ENCODE peak calls at places on chromosomes 6 and 20, in ten cellular contexts. M is T47D; G is GM23248; K is activated CD4-positive, alpha-beta T cell treated with anti-CD3 and anti-CD28 coated beads for 24 hours; J is T follicular helper cell; N is OCI-LY7; B is HFFc6; X is GDM1; H is activated T-cell treated with anti-CD3 and anti-CD28 coated beads for 1 hour; C is stimulated activated naive CD8-positive, alpha-beta T cell treated with anti-CD3 and anti-CD28 coated beads, Interleukin-15, Interleukin-2, amounts not matched to agents 100 U/mL and 50 U/mL, for 24 hours. S is an unnamed sample.
A peak's percentile ranks its signal among the peaks of the same experiment; 100 is the strongest.

GRCh38 chr6:7188492-7188891 is 80.7 kb downstream of the RREB1 start:
- DNase-seq in M (no peak), G (no peak), K (no peak), J (no peak), N (peak; percentile 52), B (no peak), X (no peak), H (no peak), C (no peak), S (no peak)

GRCh38 chr6:66159937-66160336 is 452.9 kb upstream of the EYS start:
- DNase-seq in M (no peak), G (no peak), K (no peak), J (no peak), N (no peak), B (no peak), X (no peak), H (no peak), C (no peak), S (no peak)

GRCh38 chr6:25482996-25483395 is 169.0 kb upstream of the SCGN start:
- DNase-seq in M (no peak), G (no peak), K (no peak), J (no peak), N (no peak), B (no peak), X (no peak), H (no peak), C (no peak), S (no peak)

GRCh38 chr6:154154389-154154967 is 115.4 kb downstream of the OPRM1 start:
- DNase-seq in M (no peak), G (peak; percentile 77), K (peak; percentile 30), J (peak; percentile 54), N (peak; percentile 66), B (peak; percentile 57), X (peak; percentile 50), H (peak; percentile 62), C (peak; percentile 72), S (peak; percentile 32)

GRCh38 chr6:146498309-146498708 is 45.3 kb upstream of the RAB32 start:
- DNase-seq in M (no peak), G (no peak), K (no peak), J (no peak), N (no peak), B (no peak), X (no peak), H (no peak), C (no peak), S (no peak)

GRCh38 chr6:134173936-134174789 is 121.7 kb upstream of the SLC2A12 start:
- DNase-seq in M (peak; percentile 46), G (peak; percentile 86), K (peak; percentile 89), J (peak; percentile 81), N (peak; percentile 86), B (peak; percentile 81), X (peak; percentile 37), H (peak; percentile 93), C (peak; percentile 91), S (no peak)

GRCh38 chr6:130366011-130366963 is at the start of gene TMEM200A:
- DNase-seq in M (no peak), G (peak; percentile 83), K (peak; percentile 12), J (no peak), N (no peak), B (peak; percentile 36), X (no peak), H (no peak), C (peak; percentile 52), S (no peak)

GRCh38 chr20:53865905-53866786 is 204.2 kb downstream of the BCAS1 start:
- DNase-seq in M (no peak), G (peak; percentile 65), K (no peak), J (no peak), N (peak; percentile 71), B (peak; percentile 66), X (no peak), H (no peak), C (no peak), S (no peak)

GRCh38 chr20:12975833-12976608 is 32.8 kb upstream of the SPTLC3 start:
- DNase-seq in M (no peak), G (no peak), K (no peak), J (no peak), N (no peak), B (no peak), X (no peak), H (no peak), C (no peak), S (no peak)

GRCh38 chr6:51147756-51148155 is 329.1 kb downstream of the TFAP2B start:
- DNase-seq in M (no peak), G (no peak), K (no peak), J (no peak), N (no peak), B (no peak), X (no peak), H (no peak), C (no peak), S (no peak)

GRCh38 chr6:81806793-81807565 is 54.5 kb upstream of the TENT5A start:
- DNase-seq in M (no peak), G (no peak), K (no peak), J (no peak), N (no peak), B (no peak), X (no peak), H (no peak), C (no peak), S (no peak)

GRCh38 chr20:6976096-6976495 is 208.6 kb downstream of the BMP2 start:
- DNase-seq in M (no peak), G (peak; percentile 4), K (no peak), J (no peak), N (no peak), B (no peak), X (no peak), H (no peak), C (no peak), S (no peak)

GRCh38 chr6:134282816-134283215 is 35.1 kb downstream of the SGK1 start:
- DNase-seq in M (no peak), G (peak; percentile 6), K (no peak), J (no peak), N (no peak), B (no peak), X (no peak), H (no peak), C (no peak), S (no peak)

GRCh38 chr6:3159805-3160781 is 2.7 kb upstream of the TUBB2A start:
- DNase-seq in M (no peak), G (no peak), K (peak; percentile 28), J (peak; percentile 64), N (peak; percentile 51), B (no peak), X (no peak), H (peak; percentile 59), C (peak; percentile 31), S (no peak)

GRCh38 chr6:32154514-32155161 is 697 bp downstream of the PPT2 start:
- DNase-seq in M (peak; percentile 79), G (peak; percentile 86), K (peak; percentile 40), J (peak; percentile 47), N (peak; percentile 92), B (peak; percentile 61), X (peak; percentile 18), H (peak; percentile 54), C (peak; percentile 62), S (no peak)

GRCh38 chr6:131761061-131761761 is 46.6 kb upstream of the ENPP1 start:
- DNase-seq in M (no peak), G (peak; percentile 82), K (no peak), J (no peak), N (no peak), B (peak; percentile 61), X (no peak), H (no peak), C (no peak), S (no peak)

GRCh38 chr6:152636675-152637421 is at the start of gene SYNE1:
- DNase-seq in M (peak; percentile 16), G (peak; percentile 75), K (no peak), J (no peak), N (peak; percentile 19), B (no peak), X (no peak), H (no peak), C (no peak), S (no peak)

GRCh38 chr6:126033696-126034095 is 47.4 kb downstream of the TRMT11 start:
- DNase-seq in M (peak; percentile 42), G (peak; percentile 89), K (no peak), J (no peak), N (peak; percentile 18), B (peak; percentile 92), X (peak; percentile 5), H (no peak), C (no peak), S (peak; percentile 15)

GRCh38 chr20:25864986-25865714 is 168.5 kb upstream of the ZNF337 start:
- DNase-seq in M (no peak), G (no peak), K (no peak), J (no peak), N (no peak), B (no peak), X (no peak), H (no peak), C (no peak), S (no peak)

GRCh38 chr20:55166063-55166462 is 690.7 kb downstream of the DOK5 start:
- DNase-seq in M (no peak), G (no peak), K (no peak), J (no peak), N (no peak), B (no peak), X (no peak), H (no peak), C (no peak), S (no peak)

GRCh38 chr6:44727651-44728630 is 340.4 kb downstream of the CDC5L start:
- DNase-seq in M (peak; percentile 79), G (no peak), K (no peak), J (no peak), N (no peak), B (no peak), X (no peak), H (no peak), C (no peak), S (no peak)

GRCh38 chr20:6169251-6169650 is 46.4 kb upstream of the FERMT1 start:
- DNase-seq in M (peak; percentile 14), G (peak; percentile 32), K (no peak), J (no peak), N (no peak), B (peak; percentile 19), X (no peak), H (no peak), C (no peak), S (no peak)

GRCh38 chr6:116531675-116532570 is 13.6 kb downstream of the TRAPPC3L start:
- DNase-seq in M (no peak), G (peak; percentile 81), K (peak; percentile 36), J (peak; percentile 50), N (peak; percentile 69), B (peak; percentile 73), X (peak; percentile 44), H (peak; percentile 43), C (peak; percentile 63), S (peak; percentile 54)

GRCh38 chr20:22768779-22769178 is 184.4 kb upstream of the FOXA2 start:
- DNase-seq in M (no peak), G (peak; percentile 14), K (no peak), J (no peak), N (no peak), B (no peak), X (no peak), H (no peak), C (no peak), S (no peak)

GRCh38 chr6:157656437-157657005 is 166.5 kb upstream of the SNX9 start:
- DNase-seq in M (no peak), G (peak; percentile 40), K (no peak), J (no peak), N (no peak), B (peak; percentile 15), X (no peak), H (no peak), C (no peak), S (no peak)

GRCh38 chr6:143656026-143656425 is 21.7 kb upstream of the PHACTR2 start:
- DNase-seq in M (no peak), G (no peak), K (no peak), J (no peak), N (no peak), B (no peak), X (no peak), H (no peak), C (no peak), S (no peak)

GRCh38 chr6:51213806-51214205 is 395.1 kb downstream of the TFAP2B start:
- DNase-seq in M (no peak), G (no peak), K (no peak), J (no peak), N (no peak), B (no peak), X (no peak), H (no peak), C (no peak), S (no peak)

GRCh38 chr6:143536461-143536865 is 24.9 kb upstream of the FUCA2 start:
- DNase-seq in M (peak; percentile 13), G (peak; percentile 75), K (peak; percentile 42), J (peak; percentile 22), N (peak; percentile 13), B (peak; percentile 18), X (peak; percentile 39), H (peak; percentile 27), C (peak; percentile 66), S (no peak)

S was measured in CMK.